ENCODE peak calls at places on chromosomes 3 and 15, in ten cellular contexts. One of them, this sample, is unnamed.

GRCh38 chr3:195255176-195255500 is 15.8 kb downstream of the XXYLT1 start:
- DNase-seq in sigmoid colon: peak; percentile 58
- DNase-seq in IMR-90: no peak
- DNase-seq in heart left ventricle: no peak
- DNase-seq in astrocyte of the spinal cord: no peak
- DNase-seq in GM23338: no peak
- DNase-seq in foreskin fibroblast: no peak
- DNase-seq in WERI-Rb-1: no peak
- DNase-seq in CD8-positive, alpha-beta T cell: no peak
- DNase-seq in nephron progenitor cell: no peak
- DNase-seq in this sample: no peak

GRCh38 chr3:157107037-157107436 is 52.9 kb downstream of the CCNL1 start:
- DNase-seq in GM23338: no peak
- DNase-seq in heart left ventricle: no peak
- DNase-seq in WERI-Rb-1: no peak
- DNase-seq in CD8-positive, alpha-beta T cell: no peak
- DNase-seq in nephron progenitor cell: no peak
- DNase-seq in sigmoid colon: no peak
- DNase-seq in IMR-90: no peak
- DNase-seq in foreskin fibroblast: no peak
- DNase-seq in astrocyte of the spinal cord: no peak
- DNase-seq in this sample: no peak

GRCh38 chr15:50685191-50685975 is 1.2 kb downstream of the TRPM7 start:
- DNase-seq in sigmoid colon: no peak
- DNase-seq in heart left ventricle: no peak
- DNase-seq in astrocyte of the spinal cord: peak; percentile 19
- DNase-seq in CD8-positive, alpha-beta T cell: no peak
- DNase-seq in IMR-90: peak; percentile 32
- DNase-seq in foreskin fibroblast: peak; percentile 21
- DNase-seq in GM23338: peak; percentile 20
- DNase-seq in WERI-Rb-1: no peak
- DNase-seq in nephron progenitor cell: no peak
- DNase-seq in this sample: no peak

GRCh38 chr3:106811376-106811775 is 565.9 kb upstream of the CCDC54 start:
- DNase-seq in astrocyte of the spinal cord: peak; percentile 76
- DNase-seq in IMR-90: peak; percentile 88
- DNase-seq in WERI-Rb-1: no peak
- DNase-seq in CD8-positive, alpha-beta T cell: no peak
- DNase-seq in nephron progenitor cell: no peak
- DNase-seq in heart left ventricle: no peak
- DNase-seq in sigmoid colon: no peak
- DNase-seq in GM23338: no peak
- DNase-seq in foreskin fibroblast: peak; percentile 72
- DNase-seq in this sample: no peak

GRCh38 chr3:22729212-22729611 is 473.9 kb upstream of the UBE2E2 start:
- DNase-seq in astrocyte of the spinal cord: no peak
- DNase-seq in heart left ventricle: no peak
- DNase-seq in WERI-Rb-1: no peak
- DNase-seq in IMR-90: no peak
- DNase-seq in foreskin fibroblast: no peak
- DNase-seq in GM23338: no peak
- DNase-seq in nephron progenitor cell: no peak
- DNase-seq in sigmoid colon: no peak
- DNase-seq in CD8-positive, alpha-beta T cell: no peak
- DNase-seq in this sample: no peak

GRCh38 chr3:134911611-134912604 is 116.8 kb downstream of the EPHB1 start:
- DNase-seq in CD8-positive, alpha-beta T cell: no peak
- DNase-seq in IMR-90: no peak
- DNase-seq in GM23338: no peak
- DNase-seq in heart left ventricle: no peak
- DNase-seq in foreskin fibroblast: no peak
- DNase-seq in WERI-Rb-1: no peak
- DNase-seq in sigmoid colon: peak; percentile 66
- DNase-seq in astrocyte of the spinal cord: no peak
- DNase-seq in nephron progenitor cell: no peak
- DNase-seq in this sample: no peak

GRCh38 chr15:59224474-59224873 is 17.8 kb downstream of the LDHAL6B start:
- DNase-seq in WERI-Rb-1: no peak
- DNase-seq in CD8-positive, alpha-beta T cell: no peak
- DNase-seq in IMR-90: no peak
- DNase-seq in nephron progenitor cell: no peak
- DNase-seq in heart left ventricle: peak; percentile 43
- DNase-seq in astrocyte of the spinal cord: no peak
- DNase-seq in sigmoid colon: no peak
- DNase-seq in foreskin fibroblast: no peak
- DNase-seq in GM23338: no peak
- DNase-seq in this sample: no peak

GRCh38 chr3:59517448-59517847 is 467.6 kb upstream of the CFAP20DC start:
- DNase-seq in heart left ventricle: no peak
- DNase-seq in nephron progenitor cell: no peak
- DNase-seq in IMR-90: no peak
- DNase-seq in foreskin fibroblast: no peak
- DNase-seq in GM23338: no peak
- DNase-seq in CD8-positive, alpha-beta T cell: no peak
- DNase-seq in WERI-Rb-1: no peak
- DNase-seq in astrocyte of the spinal cord: no peak
- DNase-seq in sigmoid colon: no peak
- DNase-seq in this sample: no peak

GRCh38 chr15:63891079-63891762 is 57.5 kb upstream of the HERC1 start:
- DNase-seq in GM23338: peak; percentile 92
- DNase-seq in CD8-positive, alpha-beta T cell: peak; percentile 78
- DNase-seq in nephron progenitor cell: peak; percentile 82
- DNase-seq in IMR-90: peak; percentile 67
- DNase-seq in heart left ventricle: peak; percentile 80
- DNase-seq in foreskin fibroblast: peak; percentile 85
- DNase-seq in astrocyte of the spinal cord: peak; percentile 71
- DNase-seq in sigmoid colon: peak; percentile 87
- DNase-seq in WERI-Rb-1: peak; percentile 82
- DNase-seq in this sample: peak; percentile 62

GRCh38 chr3:24227635-24228034 is 267.0 kb downstream of the THRB start:
- DNase-seq in nephron progenitor cell: no peak
- DNase-seq in foreskin fibroblast: no peak
- DNase-seq in WERI-Rb-1: no peak
- DNase-seq in CD8-positive, alpha-beta T cell: no peak
- DNase-seq in sigmoid colon: no peak
- DNase-seq in IMR-90: no peak
- DNase-seq in astrocyte of the spinal cord: no peak
- DNase-seq in heart left ventricle: no peak
- DNase-seq in GM23338: no peak
- DNase-seq in this sample: no peak

DNA sequence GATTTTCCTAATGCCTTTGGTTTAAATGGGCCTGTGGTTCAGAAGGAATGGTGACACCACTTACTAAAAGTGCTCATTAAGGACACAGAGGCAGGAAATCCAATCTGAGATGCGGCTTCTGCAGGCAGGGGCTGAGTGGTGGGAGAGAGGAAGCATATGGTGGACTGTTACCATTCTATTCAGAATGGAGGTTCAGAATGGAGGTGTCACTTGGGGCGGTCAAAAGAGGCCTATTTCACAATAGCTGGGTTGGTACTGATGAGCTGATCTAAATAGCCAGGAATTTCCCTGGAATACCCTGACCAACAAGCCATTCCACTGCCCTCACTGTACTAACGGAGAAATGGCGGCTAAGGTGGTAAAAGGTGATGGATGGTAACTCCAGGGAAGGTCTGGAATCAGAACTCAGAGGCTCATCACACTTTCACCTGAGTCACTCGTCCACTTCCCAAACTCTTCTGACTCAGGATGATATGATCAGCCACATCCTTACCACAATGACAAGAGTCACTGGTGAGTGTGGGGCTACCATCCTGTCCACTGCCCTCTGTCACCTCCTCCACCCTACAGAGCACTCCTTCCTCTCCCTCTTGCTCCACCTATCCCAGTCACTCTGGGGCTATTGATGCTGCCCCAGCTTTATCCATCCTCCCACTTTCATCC is 15.7 kb downstream of the RFT1 start:
- DNase-seq in nephron progenitor cell: no peak
- DNase-seq in IMR-90: peak; percentile 48
- DNase-seq in astrocyte of the spinal cord: no peak
- DNase-seq in GM23338: no peak
- DNase-seq in WERI-Rb-1: no peak
- DNase-seq in sigmoid colon: no peak
- DNase-seq in CD8-positive, alpha-beta T cell: no peak
- DNase-seq in heart left ventricle: no peak
- DNase-seq in foreskin fibroblast: peak; percentile 63
- DNase-seq in this sample: no peak
- TF ChIP-seq CTCF in nephron progenitor cell: no peak
- TF ChIP-seq CTCF in IMR-90: no peak
- TF ChIP-seq CTCF in astrocyte of the spinal cord: no peak
- TF ChIP-seq CTCF in GM23338: no peak
- TF ChIP-seq CTCF in WERI-Rb-1: no peak
- TF ChIP-seq CTCF in sigmoid colon: no peak
- TF ChIP-seq CTCF in CD8-positive, alpha-beta T cell: no peak
- TF ChIP-seq CTCF in heart left ventricle: no peak
- TF ChIP-seq CTCF in foreskin fibroblast: no peak
- TF ChIP-seq CTCF in this sample: no peak

GRCh38 chr3:171563298-171563697 is 103.1 kb upstream of the TNIK start:
- DNase-seq in GM23338: peak; percentile 34
- DNase-seq in CD8-positive, alpha-beta T cell: no peak
- DNase-seq in astrocyte of the spinal cord: no peak
- DNase-seq in IMR-90: no peak
- DNase-seq in WERI-Rb-1: peak; percentile 20
- DNase-seq in foreskin fibroblast: no peak
- DNase-seq in nephron progenitor cell: no peak
- DNase-seq in heart left ventricle: no peak
- DNase-seq in sigmoid colon: no peak
- DNase-seq in this sample: no peak
- TF ChIP-seq CTCF in GM23338: peak; percentile 63
- TF ChIP-seq CTCF in CD8-positive, alpha-beta T cell: no peak
- TF ChIP-seq CTCF in astrocyte of the spinal cord: peak; percentile 6
- TF ChIP-seq CTCF in IMR-90: no peak
- TF ChIP-seq CTCF in WERI-Rb-1: peak; percentile 32
- TF ChIP-seq CTCF in foreskin fibroblast: no peak
- TF ChIP-seq CTCF in nephron progenitor cell: no peak
- TF ChIP-seq CTCF in heart left ventricle: no peak
- TF ChIP-seq CTCF in sigmoid colon: no peak
- TF ChIP-seq CTCF in this sample: no peak

GRCh38 chr15:52259503-52259902 is 36.1 kb downstream of the MYO5C start:
- DNase-seq in WERI-Rb-1: no peak
- DNase-seq in IMR-90: no peak
- DNase-seq in astrocyte of the spinal cord: no peak
- DNase-seq in CD8-positive, alpha-beta T cell: no peak
- DNase-seq in nephron progenitor cell: no peak
- DNase-seq in foreskin fibroblast: no peak
- DNase-seq in GM23338: no peak
- DNase-seq in heart left ventricle: no peak
- DNase-seq in sigmoid colon: no peak
- DNase-seq in this sample: no peak

GRCh38 chr15:52262364-52262763 is 33.2 kb downstream of the MYO5C start:
- DNase-seq in IMR-90: no peak
- DNase-seq in sigmoid colon: no peak
- DNase-seq in heart left ventricle: no peak
- DNase-seq in nephron progenitor cell: no peak
- DNase-seq in WERI-Rb-1: no peak
- DNase-seq in GM23338: no peak
- DNase-seq in astrocyte of the spinal cord: peak; percentile 8
- DNase-seq in foreskin fibroblast: no peak
- DNase-seq in CD8-positive, alpha-beta T cell: no peak
- DNase-seq in this sample: no peak

GRCh38 chr15:52261026-52261425 is 34.6 kb downstream of the MYO5C start:
- DNase-seq in nephron progenitor cell: no peak
- DNase-seq in WERI-Rb-1: no peak
- DNase-seq in sigmoid colon: no peak
- DNase-seq in foreskin fibroblast: no peak
- DNase-seq in CD8-positive, alpha-beta T cell: no peak
- DNase-seq in heart left ventricle: no peak
- DNase-seq in GM23338: no peak
- DNase-seq in astrocyte of the spinal cord: no peak
- DNase-seq in IMR-90: no peak
- DNase-seq in this sample: no peak

GRCh38 chr15:52263563-52263962 is 32.0 kb downstream of the MYO5C start:
- DNase-seq in foreskin fibroblast: no peak
- DNase-seq in heart left ventricle: no peak
- DNase-seq in sigmoid colon: no peak
- DNase-seq in IMR-90: no peak
- DNase-seq in nephron progenitor cell: no peak
- DNase-seq in astrocyte of the spinal cord: no peak
- DNase-seq in GM23338: no peak
- DNase-seq in CD8-positive, alpha-beta T cell: no peak
- DNase-seq in WERI-Rb-1: no peak
- DNase-seq in this sample: no peak

DNA sequence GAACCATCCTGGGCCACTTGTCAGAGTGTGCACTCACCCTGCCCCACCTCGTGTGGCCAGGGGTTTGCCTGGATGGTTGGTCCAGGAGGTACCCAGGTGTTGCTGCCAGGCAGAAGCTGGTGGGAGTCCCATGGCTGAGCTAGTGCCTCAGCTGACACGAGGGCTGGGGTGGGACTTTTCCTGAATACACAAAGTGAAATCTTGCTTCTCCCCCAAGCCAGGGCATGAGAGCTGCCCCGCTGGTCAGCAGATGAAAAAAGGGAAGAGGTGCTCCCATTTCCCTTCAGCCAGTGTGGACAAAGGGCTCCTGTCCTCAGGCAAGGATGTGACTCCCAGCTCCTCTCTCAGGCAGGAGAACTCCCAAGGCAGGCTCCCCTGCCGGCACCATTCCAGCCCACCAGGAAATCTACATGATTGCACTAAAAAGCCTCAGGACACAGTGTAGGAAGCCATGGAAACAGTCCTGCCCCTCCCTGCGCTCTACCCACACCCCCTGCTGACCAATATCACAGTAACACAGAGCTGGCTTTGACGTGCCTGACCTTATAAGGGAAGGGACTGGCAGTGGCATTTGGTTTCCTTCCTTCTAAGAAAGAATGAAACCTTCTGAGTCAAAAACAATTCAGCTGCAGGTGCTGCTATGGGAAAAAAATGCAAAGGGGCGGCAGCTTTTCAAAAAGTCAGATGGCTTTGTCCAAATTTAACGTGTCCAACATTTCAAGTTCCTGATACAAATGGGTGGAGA is 33.9 kb downstream of the MYO5C start:
- DNase-seq in astrocyte of the spinal cord: peak; percentile 95
- DNase-seq in IMR-90: peak; percentile 77
- DNase-seq in sigmoid colon: peak; percentile 73
- DNase-seq in nephron progenitor cell: peak; percentile 49
- DNase-seq in GM23338: peak; percentile 97
- DNase-seq in heart left ventricle: peak; percentile 66
- DNase-seq in CD8-positive, alpha-beta T cell: peak; percentile 24
- DNase-seq in WERI-Rb-1: no peak
- DNase-seq in foreskin fibroblast: peak; percentile 82
- DNase-seq in this sample: no peak
- TF ChIP-seq CTCF in astrocyte of the spinal cord: peak; percentile 12
- TF ChIP-seq CTCF in IMR-90: no peak
- TF ChIP-seq CTCF in sigmoid colon: no peak
- TF ChIP-seq CTCF in nephron progenitor cell: peak; percentile 12
- TF ChIP-seq CTCF in GM23338: no peak
- TF ChIP-seq CTCF in heart left ventricle: no peak
- TF ChIP-seq CTCF in CD8-positive, alpha-beta T cell: no peak
- TF ChIP-seq CTCF in WERI-Rb-1: no peak
- TF ChIP-seq CTCF in foreskin fibroblast: no peak
- TF ChIP-seq CTCF in this sample: no peak

DNA sequence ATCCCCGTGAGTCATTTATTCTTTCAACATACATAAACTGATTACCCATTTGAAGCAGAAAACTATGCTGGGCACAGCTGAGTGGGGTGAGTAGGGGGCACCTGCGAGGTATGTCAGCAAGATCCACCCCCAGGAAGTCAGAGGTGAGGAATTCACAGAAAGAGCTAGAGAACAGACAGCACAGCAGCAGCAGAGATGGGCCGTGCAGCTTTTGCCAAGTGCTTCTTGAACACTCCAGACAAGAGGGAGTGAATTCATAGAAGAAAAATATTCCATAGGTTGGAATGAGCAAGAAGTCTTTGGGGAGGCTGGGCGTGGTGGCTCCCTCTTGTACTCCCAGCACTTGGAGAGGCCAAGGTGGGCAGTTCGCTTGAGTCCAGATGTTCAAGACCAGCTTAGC is 9.4 kb upstream of the ADCY5 start:
- DNase-seq in CD8-positive, alpha-beta T cell: no peak
- DNase-seq in astrocyte of the spinal cord: no peak
- DNase-seq in sigmoid colon: no peak
- DNase-seq in foreskin fibroblast: no peak
- DNase-seq in nephron progenitor cell: no peak
- DNase-seq in IMR-90: no peak
- DNase-seq in WERI-Rb-1: no peak
- DNase-seq in GM23338: no peak
- DNase-seq in heart left ventricle: no peak
- DNase-seq in this sample: no peak
- TF ChIP-seq CTCF in CD8-positive, alpha-beta T cell: no peak
- TF ChIP-seq CTCF in astrocyte of the spinal cord: no peak
- TF ChIP-seq CTCF in sigmoid colon: no peak
- TF ChIP-seq CTCF in foreskin fibroblast: no peak
- TF ChIP-seq CTCF in nephron progenitor cell: no peak
- TF ChIP-seq CTCF in IMR-90: no peak
- TF ChIP-seq CTCF in WERI-Rb-1: no peak
- TF ChIP-seq CTCF in GM23338: no peak
- TF ChIP-seq CTCF in heart left ventricle: no peak
- TF ChIP-seq CTCF in this sample: no peak

This sample was measured in D721Med.